ENCODE peak calls at places on chromosomes 13 and 19, in six cellular contexts. J is effector memory CD4-positive, alpha-beta T cell; Z is CD8-positive, alpha-beta T cell; K is body of pancreas; U is GM23248; G is left ventricle myocardium inferior. V is an unnamed sample. For H3K4me1, the result is how much of the 10 kb centered on the place peaks cover.

GRCh38 chr13:109026266-109026665 is 396.9 kb downstream of the MYO16 start:
- DNase-seq in K (no peak), Z (no peak), U (no peak), G (no peak), J (no peak), V (no peak)

GRCh38 chr13:96229356-96229755 is 139.4 kb downstream of the HS6ST3 start:
- DNase-seq in K (no peak), U (peak), Z (no peak), G (no peak), J (no peak), V (no peak)

GRCh38 chr19:48962029-48962848 is 2.9 kb upstream of the FTL start:
- DNase-seq in U (peak), K (peak), G (peak), J (no peak), Z (peak), V (no peak)

GRCh38 chr19:54156953-54157352 is 2.6 kb downstream of the LENG1 start:
- DNase-seq in J (no peak), K (no peak), Z (no peak), U (no peak), G (no peak), V (no peak)

GRCh38 chr13:59099182-59099950 is 1064.4 kb downstream of the DIAPH3 start:
- DNase-seq in G (no peak), J (no peak), U (no peak), Z (no peak), K (no peak), V (no peak)

GRCh38 chr19:12666305-12667048 is at the start of the genes MAN2B1 and WDR83:
- DNase-seq in K (peak), J (peak), G (peak), Z (peak), U (peak), V (peak)

GRCh38 chr13:111202745-111203144 is 87.6 kb downstream of the ARHGEF7 start:
- DNase-seq in U (peak), Z (no peak), J (no peak), K (no peak), G (no peak), V (no peak)

GRCh38 chr13:109818136-109818535 is 31.8 kb upstream of the IRS2 start:
- DNase-seq in Z (no peak), K (no peak), U (no peak), J (no peak), G (no peak), V (no peak)

GRCh38 chr13:41509996-41510395 is 52.6 kb downstream of the RGCC start:
- DNase-seq in J (no peak), Z (no peak), U (no peak), G (no peak), K (no peak), V (no peak)

GRCh38 chr13:111393221-111393790 is 72.9 kb downstream of the TEX29 start:
- DNase-seq in U (no peak), K (no peak), Z (peak), J (no peak), G (no peak), V (no peak)

GRCh38 chr19:55255618-55256423 is 3.0 kb downstream of the PPP6R1 start:
- DNase-seq in K (no peak), U (peak), J (no peak), Z (peak), G (no peak), V (no peak)

GRCh38 chr13:34587586-34587985 is 354.5 kb upstream of the NBEA start:
- DNase-seq in G (no peak), J (no peak), K (no peak), U (no peak), Z (no peak), V (no peak)

GRCh38 chr13:38872693-38873092 is 117.9 kb downstream of the STOML3 start:
- DNase-seq in K (peak), U (peak), Z (no peak), G (no peak), J (no peak), V (no peak)

GRCh38 chr19:4713384-4713951 is 10.2 kb downstream of the DPP9 start:
- DNase-seq in K (peak), G (peak), Z (no peak), U (peak), J (no peak), V (peak)

GRCh38 chr19:3046621-3047306 is 15.5 kb downstream of the TLE5 start:
- DNase-seq in K (peak), J (no peak), Z (no peak), G (no peak), U (no peak), V (no peak)

GRCh38 chr19:48806518-48806817 is 4.4 kb downstream of the BCAT2 start:
- DNase-seq in G (no peak), K (no peak), U (no peak), Z (peak), J (no peak), V (no peak)

GRCh38 chr13:37270206-37271001 is 164.9 kb upstream of the CSNK1A1L start:
- DNase-seq in U (no peak), G (no peak), Z (no peak), K (no peak), J (no peak), V (no peak)

GRCh38 chr19:53432088-53432661 is 391 bp downstream of the ZNF761 start:
- DNase-seq in K (no peak), J (no peak), U (peak), Z (no peak), G (peak), V (no peak)

GRCh38 chr19:28874742-28875141 is 338.2 kb downstream of the UQCRFS1 start:
- DNase-seq in Z (no peak), K (no peak), G (no peak), J (no peak), U (no peak), V (no peak)

GRCh38 chr19:54339646-54340358 is 840 bp upstream of the LILRA4 start:
- DNase-seq in J (no peak), K (no peak), U (no peak), G (no peak), Z (no peak), V (no peak)

GRCh38 chr13:90857921-90858320 is 489.6 kb upstream of the MIR17HG start:
- DNase-seq in K (no peak), Z (no peak), U (no peak), G (no peak), J (no peak), V (no peak)

GRCh38 chr13:46519177-46519576 is 33.8 kb upstream of the LRCH1 start:
- DNase-seq in U (no peak), K (no peak), Z (no peak), J (no peak), G (no peak), V (no peak)

GRCh38 chr19:35216833-35217707 is 11.5 kb downstream of the FAM187B start:
- DNase-seq in Z (peak), K (peak), G (no peak), J (peak), U (no peak), V (no peak)

GRCh38 chr19:55341191-55342043 is 1.7 kb downstream of the KMT5C start:
- DNase-seq in Z (no peak), G (peak), J (peak), K (peak), U (peak), V (peak)

GRCh38 chr13:52061587-52061986 is 37.1 kb downstream of the UTP14C start:
- DNase-seq in Z (no peak), K (no peak), G (no peak), J (no peak), U (peak), V (no peak)

GRCh38 chr19:55069137-55069858 is 6.3 kb upstream of the RDH13 start:
- DNase-seq in G (no peak), U (peak), Z (no peak), K (peak), J (no peak), V (peak)

GRCh38 chr13:77853701-77854100 is 64.9 kb downstream of the EDNRB start:
- DNase-seq in Z (no peak), K (no peak), U (no peak), J (no peak), G (no peak), V (no peak)

GRCh38 chr19:47682939-47683338 is 30.3 kb upstream of the EHD2 start:
- DNase-seq in G (no peak), Z (no peak), U (peak), K (no peak), J (no peak), V (no peak)

GRCh38 chr13:110396476-110396875 is 89.4 kb downstream of the COL4A2 start:
- DNase-seq in U (no peak), J (no peak), Z (no peak), K (no peak), G (no peak), V (no peak)

GRCh38 chr13:112943309-112944125 is 25.5 kb upstream of the MCF2L start:
- DNase-seq in J (no peak), G (peak), U (peak), Z (peak), K (peak), V (no peak)

GRCh38 chr19:48798937-48799336 is 11.9 kb downstream of the BCAT2 start:
- DNase-seq in G (no peak), K (no peak), U (no peak), Z (no peak), J (no peak), V (no peak)

GRCh38 chr13:49495783-49496762 is at the start of gene PHF11:
- DNase-seq in K (peak), U (peak), G (peak), J (peak), Z (peak), V (peak)

GRCh38 chr19:51096473-51097165 is 11.6 kb downstream of the CTU1 start:
- DNase-seq in G (no peak), Z (no peak), K (no peak), U (peak), J (no peak), V (no peak)

GRCh38 chr13:80201686-80202085 is 139.2 kb downstream of the SPRY2 start:
- DNase-seq in K (no peak), U (no peak), J (no peak), G (no peak), Z (no peak), V (no peak)
- H3K4me1 ChIP-seq in K (under half), U (under half), J (under half), G (under half), Z (under half), V (under half)

GRCh38 chr19:38277549-38277948 is 13.2 kb downstream of the SPINT2 start:
- DNase-seq in J (no peak), G (no peak), Z (no peak), U (peak), K (no peak), V (no peak)
- H3K27ac ChIP-seq in J (no peak), G (peak), Z (no peak), U (peak), K (peak), V (peak)

DNA sequence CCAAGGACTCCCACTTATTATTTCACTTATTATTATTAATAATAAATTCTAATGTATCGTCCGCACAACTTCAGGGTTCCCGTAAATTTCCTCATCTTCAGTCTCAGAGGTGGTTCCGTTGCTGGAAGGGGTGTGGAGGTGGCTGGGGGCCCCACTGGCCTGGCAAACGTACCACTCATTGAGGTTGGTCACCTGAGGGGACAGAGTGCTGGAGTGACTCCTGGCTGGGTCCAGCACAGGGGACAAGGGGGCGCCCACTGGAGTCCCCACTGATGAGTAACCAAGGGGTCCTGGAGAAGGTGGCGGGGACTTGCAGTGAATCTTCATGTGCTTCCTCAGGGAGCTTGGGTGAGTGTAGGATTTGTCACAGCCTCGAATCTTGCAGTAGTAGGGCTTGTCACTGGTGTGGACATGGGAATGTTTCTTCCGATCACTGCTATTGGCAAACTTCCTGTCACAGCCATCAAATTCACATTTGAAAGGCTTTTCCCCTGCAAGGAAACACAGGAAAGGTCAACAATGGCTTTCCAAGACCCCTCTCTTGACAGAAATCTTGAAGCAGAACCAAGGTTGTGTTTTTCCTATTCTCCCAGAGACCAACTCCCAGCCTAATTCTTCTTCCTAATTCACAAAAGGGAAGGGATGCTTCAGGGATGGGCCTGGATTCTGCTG is 6.1 kb downstream of the ZIC5 start:
- DNase-seq in J (no peak), U (no peak), Z (no peak), G (no peak), K (no peak), V (no peak)
- H3K4me1 ChIP-seq in J (under half), U (under half), Z (under half), G (under half), K (under half), V (under half)

GRCh38 chr13:64778002-64778401 is 2452.1 kb downstream of the PCDH9 start:
- DNase-seq in G (no peak), U (no peak), J (no peak), Z (no peak), K (no peak), V (no peak)

GRCh38 chr13:64782459-64782858 is 2447.7 kb downstream of the PCDH9 start:
- DNase-seq in G (no peak), J (no peak), U (no peak), K (no peak), Z (no peak), V (no peak)
- H3K27ac ChIP-seq in G (no peak), J (no peak), U (no peak), K (no peak), Z (no peak), V (no peak)

DNA sequence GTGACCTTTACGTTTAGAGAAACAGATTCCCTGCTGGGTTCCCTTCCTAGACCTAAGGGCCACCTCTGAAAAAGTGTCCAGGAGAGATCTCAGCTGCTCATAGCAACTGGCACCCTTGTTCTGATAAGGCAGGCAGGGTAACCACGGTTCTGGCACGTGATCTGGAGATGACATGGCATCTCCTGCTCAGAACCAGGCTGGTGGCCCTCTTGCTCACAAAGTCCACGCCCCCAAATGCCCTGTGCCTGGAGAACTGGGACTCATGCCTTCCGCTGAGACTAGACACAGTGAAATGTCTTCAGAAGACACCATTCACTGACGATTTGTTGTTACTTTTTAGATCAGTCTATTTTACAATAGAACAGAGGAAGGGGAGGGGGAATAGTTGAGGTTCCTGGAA is 174.1 kb downstream of the ZNF536 start:
- DNase-seq in G (no peak), K (no peak), Z (no peak), J (no peak), U (no peak), V (no peak)
- H3K4me1 ChIP-seq in G (under half), K (under half), Z (under half), J (under half), U (under half), V (under half)

GRCh38 chr19:24033308-24033961 is 53.6 kb upstream of the ZNF254 start:
- DNase-seq in G (peak), J (peak), U (peak), K (peak), Z (peak), V (peak)
- H3K27ac ChIP-seq in G (peak), J (peak), U (peak), K (peak), Z (peak), V (peak)

GRCh38 chr19:42441047-42441440 is 1.7 kb downstream of the CXCL17 start:
- DNase-seq in K (no peak), U (peak), Z (no peak), J (no peak), G (no peak), V (no peak)

GRCh38 chr19:42440357-42441046 is 2.2 kb downstream of the CXCL17 start:
- DNase-seq in U (peak), K (peak), J (peak), Z (peak), G (peak), V (peak)

GRCh38 chr19:42443944-42444398 is 1.2 kb upstream of the CXCL17 start:
- DNase-seq in Z (no peak), J (no peak), K (no peak), U (no peak), G (no peak), V (no peak)

GRCh38 chr19:42445948-42446347 is 3.2 kb upstream of the CXCL17 start:
- DNase-seq in J (no peak), U (no peak), Z (no peak), G (no peak), K (no peak), V (no peak)

GRCh38 chr19:42442833-42443232 is at the start of gene CXCL17:
- DNase-seq in J (no peak), U (no peak), G (no peak), Z (no peak), K (peak), V (no peak)
- H3K4me1 ChIP-seq in J (under half), U (under half), G (under half), Z (under half), K (half or more), V (under half)

DNA sequence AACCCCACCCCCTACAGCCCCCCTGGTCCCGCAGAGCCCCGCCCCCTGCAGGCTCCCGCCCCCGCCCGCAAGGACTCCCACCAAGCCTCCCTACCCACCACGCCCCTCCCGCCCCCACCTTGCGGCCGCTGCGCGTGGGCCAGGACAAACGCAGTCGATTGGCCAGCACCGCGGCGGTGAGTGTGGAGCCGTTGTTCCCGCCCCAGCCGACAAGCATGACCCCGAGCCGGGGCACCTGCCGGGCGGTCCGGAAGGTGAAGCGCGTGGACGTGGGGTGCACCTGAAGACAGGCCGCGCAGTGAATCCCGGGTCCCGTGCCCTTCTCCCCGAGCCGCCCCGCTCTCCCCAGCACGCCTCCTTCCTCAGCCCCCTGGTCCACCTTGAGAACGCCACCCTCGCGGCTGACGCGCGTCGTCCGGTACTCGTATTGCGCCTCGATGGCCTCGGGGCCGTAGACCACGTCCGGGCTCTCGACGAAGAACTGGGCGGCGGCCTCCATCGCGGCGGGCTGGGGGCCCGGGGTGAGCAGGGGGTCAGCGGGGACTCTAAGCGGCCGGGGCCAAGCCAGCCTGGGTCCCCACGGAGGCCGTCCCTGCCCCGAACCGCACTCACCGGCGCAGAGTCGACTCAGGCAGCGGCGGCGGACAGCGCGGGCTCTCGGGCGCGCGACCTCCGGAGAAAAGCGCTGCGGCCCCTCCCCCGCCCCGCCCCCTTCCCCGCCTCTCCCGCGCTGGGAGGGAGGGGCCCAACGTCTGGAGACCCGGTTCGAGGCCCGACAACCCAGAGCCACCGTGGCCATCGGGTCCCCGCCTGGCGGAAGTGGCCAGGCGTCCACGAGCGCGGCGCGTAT is at the start of gene ISYNA1:
- DNase-seq in Z (peak), J (peak), U (peak), K (peak), G (peak), V (no peak)
- H3K27ac ChIP-seq in Z (no peak), J (peak), U (no peak), K (peak), G (peak), V (peak)

DNA sequence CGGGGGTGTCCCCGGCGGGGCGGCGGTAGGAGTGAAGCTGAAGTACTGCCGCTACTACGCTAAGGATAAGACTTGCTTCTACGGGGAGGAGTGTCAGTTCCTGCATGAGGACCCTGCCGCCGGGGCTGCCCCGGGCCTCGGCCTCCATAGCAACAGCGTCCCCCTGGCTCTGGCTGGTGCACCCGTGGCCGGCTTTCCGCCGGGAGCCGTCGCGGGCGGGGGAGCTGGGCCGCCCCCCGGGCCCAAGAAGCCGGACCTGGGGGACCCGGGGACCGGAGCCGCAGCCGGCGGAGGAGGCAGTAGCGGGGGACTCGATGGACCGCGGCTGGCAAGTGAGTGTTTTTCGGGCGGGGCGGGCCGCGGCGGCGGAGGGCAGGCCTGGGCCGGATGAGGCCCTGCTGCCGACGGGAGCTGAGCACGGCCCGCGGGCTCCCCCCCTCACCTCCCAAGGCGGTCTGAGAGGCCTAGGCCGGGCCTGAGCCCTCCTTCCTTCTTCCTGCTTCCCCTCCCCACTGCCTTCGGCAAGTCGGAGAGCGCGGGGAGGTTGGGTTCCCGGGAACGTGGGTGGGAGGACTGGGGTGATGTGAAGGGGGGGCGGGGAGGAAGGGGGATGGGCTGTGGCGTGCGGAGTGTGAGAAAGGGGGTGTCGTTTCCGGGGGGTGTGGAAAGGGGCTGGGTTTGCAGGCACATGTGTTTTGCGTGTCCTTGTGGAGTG is 568 bp downstream of the PAN3 start:
- DNase-seq in Z (peak), J (peak), K (peak), U (peak), G (peak), V (peak)
- H3K4me1 ChIP-seq in Z (under half), J (under half), K (under half), U (under half), G (half or more), V (under half)

GRCh38 chr19:1908364-1908678 is 3.1 kb downstream of the ADAT3 start:
- DNase-seq in Z (no peak), J (no peak), U (no peak), G (no peak), K (no peak), V (no peak)

GRCh38 chr19:1911995-1912394 is 6.8 kb downstream of the ADAT3 start:
- DNase-seq in U (no peak), K (no peak), J (no peak), G (no peak), Z (no peak), V (no peak)

GRCh38 chr19:1911098-1911497 is 5.9 kb downstream of the ADAT3 start:
- DNase-seq in G (no peak), Z (peak), J (no peak), K (no peak), U (no peak), V (no peak)

GRCh38 chr19:1907563-1908363 is 2.6 kb downstream of the ADAT3 start:
- DNase-seq in G (no peak), K (peak), J (no peak), U (peak), Z (no peak), V (no peak)

GRCh38 chr19:1910169-1910568 is 5.0 kb downstream of the ADAT3 start:
- DNase-seq in J (no peak), G (no peak), U (peak), Z (no peak), K (no peak), V (no peak)
- H3K27ac ChIP-seq in J (no peak), G (no peak), U (peak), Z (no peak), K (peak), V (peak)

V was measured in breast epithelium.